ENCODE peak calls at places on chromosomes 16 and 17, in nine cellular contexts. O is mucosa of descending colon, H is tibial artery, Q is fibroblast of pulmonary artery, B is MCF 10A, S is tibial nerve, N is Peyer's patch, V is bronchial epithelial cell, A is ovary. U is an unnamed sample.

GRCh38 chr16:67723151-67723915 is 4.2 kb upstream of the GFOD2 start:
- DNase-seq in H (no peak), S (no peak), O (no peak), A (peak; percentile 25), N (no peak), B (peak; percentile 54), Q (no peak), V (peak; percentile 83), U (no peak)

GRCh38 chr16:51971184-51971583 is 575.8 kb downstream of the TOX3 start:
- DNase-seq in O (no peak), S (no peak), A (no peak), Q (peak; percentile 29), N (no peak), B (peak; percentile 54), H (no peak), V (peak; percentile 48), U (no peak)

GRCh38 chr16:14564881-14565687 is 65.0 kb downstream of the PARN start:
- DNase-seq in Q (peak; percentile 74), V (peak; percentile 90), A (no peak), H (no peak), O (peak; percentile 48), S (no peak), B (peak; percentile 68), N (no peak), U (no peak)

GRCh38 chr16:87891763-87892162 is 22.5 kb upstream of the SLC7A5 start:
- DNase-seq in S (no peak), N (no peak), V (no peak), A (no peak), Q (no peak), O (no peak), H (no peak), B (no peak), U (no peak)

GRCh38 chr17:10313037-10313672 is 59.7 kb downstream of the MYH13 start:
- DNase-seq in B (no peak), Q (no peak), A (no peak), S (no peak), H (no peak), V (no peak), O (no peak), N (no peak), U (no peak)

GRCh38 chr16:50354629-50355456 is 13.9 kb downstream of the BRD7 start:
- DNase-seq in A (no peak), N (no peak), S (no peak), O (no peak), B (no peak), V (peak; percentile 18), H (no peak), Q (peak; percentile 44), U (no peak)

GRCh38 chr16:88772871-88773811 is 11.9 kb downstream of the PIEZO1 start:
- DNase-seq in A (peak; percentile 80), S (no peak), H (peak; percentile 66), O (no peak), Q (peak; percentile 78), N (no peak), B (no peak), V (no peak), U (no peak)

GRCh38 chr16:31085371-31085770 is 3.4 kb downstream of the PRSS53 start:
- DNase-seq in H (no peak), V (no peak), S (no peak), B (no peak), O (no peak), Q (no peak), N (no peak), A (no peak), U (no peak)

GRCh38 chr16:57711993-57712392 is 17.4 kb downstream of the DRC7 start:
- DNase-seq in A (no peak), O (no peak), Q (no peak), N (no peak), V (no peak), H (no peak), B (no peak), S (no peak), U (no peak)

GRCh38 chr16:12119562-12119961 is 143.0 kb downstream of the SNX29 start:
- DNase-seq in S (peak; percentile 43), N (no peak), A (peak; percentile 55), H (no peak), V (peak; percentile 46), O (peak; percentile 35), B (peak; percentile 78), Q (no peak), U (no peak)

GRCh38 chr17:40345161-40346034 is 19.1 kb downstream of the GJD3 start:
- DNase-seq in Q (peak; percentile 70), N (no peak), S (no peak), O (peak; percentile 90), H (peak; percentile 60), V (peak; percentile 52), B (peak; percentile 70), A (peak; percentile 84), U (no peak)

GRCh38 chr17:79919164-79919585 is 79.9 kb upstream of the CBX4 start:
- DNase-seq in Q (no peak), A (peak; percentile 71), V (peak; percentile 26), S (peak; percentile 43), B (peak; percentile 98), O (peak; percentile 95), N (no peak), H (peak; percentile 84), U (no peak)

GRCh38 chr17:77930780-77931768 is 27.4 kb upstream of the TNRC6C start:
- DNase-seq in B (no peak), H (no peak), A (no peak), N (no peak), S (no peak), O (no peak), V (no peak), Q (no peak), U (no peak)

GRCh38 chr17:9361572-9361955 is 214.1 kb downstream of the STX8 start:
- DNase-seq in H (no peak), Q (no peak), V (no peak), A (no peak), B (no peak), S (no peak), N (no peak), O (no peak), U (no peak)

GRCh38 chr16:84115919-84116719 is 623 bp downstream of the MBTPS1 start:
- DNase-seq in A (no peak), V (peak; percentile 38), O (peak; percentile 71), H (no peak), Q (peak; percentile 49), N (peak; percentile 60), S (no peak), B (peak; percentile 52), U (no peak)
- TF ChIP-seq CTCF in A (no peak), V (peak; percentile 44), O (no peak), H (peak; percentile 19), Q (no peak), N (no peak), S (no peak), B (peak; percentile 39), U (no peak)

DNA sequence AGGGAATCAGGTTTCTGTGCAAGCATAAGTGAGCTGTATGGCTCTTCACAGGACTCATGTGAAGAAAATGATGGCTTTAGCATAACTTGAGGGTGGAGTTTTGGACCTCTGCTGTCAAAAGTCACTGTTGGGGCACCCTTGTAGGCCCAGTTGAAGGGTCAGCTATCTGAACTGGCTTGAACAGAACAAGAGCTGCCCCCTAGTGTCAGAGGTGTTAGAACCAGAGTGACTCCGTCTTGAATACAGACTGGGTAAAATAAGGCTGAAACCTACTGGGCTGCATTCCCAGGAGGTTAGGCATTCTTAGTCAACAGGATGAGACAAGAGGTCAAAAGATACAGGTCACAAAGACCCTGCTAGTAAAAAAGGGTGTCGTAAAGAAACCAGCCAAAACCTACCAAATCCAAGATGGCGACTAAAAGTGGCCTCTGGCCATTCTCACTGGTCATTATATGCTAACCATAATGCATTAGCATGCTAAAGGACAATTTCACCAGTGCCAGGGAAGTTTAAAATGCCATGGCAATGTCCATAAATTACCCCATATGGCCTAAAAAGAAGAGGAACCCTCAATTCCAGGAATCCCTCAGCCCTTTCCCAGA is 484.0 kb upstream of the ERCC4 start:
- DNase-seq in S (no peak), V (no peak), N (no peak), O (no peak), Q (no peak), A (no peak), H (no peak), B (no peak), U (no peak)
- TF ChIP-seq CTCF in S (no peak), V (no peak), N (no peak), O (no peak), Q (no peak), A (no peak), H (no peak), B (no peak), U (no peak)

GRCh38 chr16:74447578-74447977 is 26.3 kb upstream of the CLEC18B start:
- DNase-seq in H (no peak), Q (no peak), A (no peak), V (no peak), N (no peak), B (no peak), O (no peak), S (no peak), U (no peak)

GRCh38 chr16:74450967-74451760 is 29.9 kb upstream of the CLEC18B start:
- DNase-seq in O (no peak), N (no peak), V (no peak), A (no peak), H (no peak), B (no peak), Q (no peak), S (no peak), U (no peak)

GRCh38 chr16:74448990-74449389 is 27.7 kb upstream of the CLEC18B start:
- DNase-seq in A (peak; percentile 71), H (peak; percentile 86), N (peak; percentile 17), Q (peak; percentile 97), B (peak; percentile 93), O (peak; percentile 61), S (peak; percentile 78), V (peak; percentile 87), U (peak; percentile 52)

GRCh38 chr16:74450236-74450635 is 29.0 kb upstream of the CLEC18B start:
- DNase-seq in Q (no peak), B (peak; percentile 5), V (no peak), A (no peak), S (no peak), N (no peak), O (no peak), H (no peak), U (no peak)

GRCh38 chr16:74449470-74449869 is 28.2 kb upstream of the CLEC18B start:
- DNase-seq in A (no peak), V (peak; percentile 89), S (peak; percentile 27), B (peak; percentile 84), H (peak; percentile 74), O (peak; percentile 16), N (no peak), Q (no peak), U (no peak)
- TF ChIP-seq CTCF in A (no peak), V (peak; percentile 36), S (no peak), B (no peak), H (no peak), O (no peak), N (no peak), Q (peak; percentile 8), U (no peak)

DNA sequence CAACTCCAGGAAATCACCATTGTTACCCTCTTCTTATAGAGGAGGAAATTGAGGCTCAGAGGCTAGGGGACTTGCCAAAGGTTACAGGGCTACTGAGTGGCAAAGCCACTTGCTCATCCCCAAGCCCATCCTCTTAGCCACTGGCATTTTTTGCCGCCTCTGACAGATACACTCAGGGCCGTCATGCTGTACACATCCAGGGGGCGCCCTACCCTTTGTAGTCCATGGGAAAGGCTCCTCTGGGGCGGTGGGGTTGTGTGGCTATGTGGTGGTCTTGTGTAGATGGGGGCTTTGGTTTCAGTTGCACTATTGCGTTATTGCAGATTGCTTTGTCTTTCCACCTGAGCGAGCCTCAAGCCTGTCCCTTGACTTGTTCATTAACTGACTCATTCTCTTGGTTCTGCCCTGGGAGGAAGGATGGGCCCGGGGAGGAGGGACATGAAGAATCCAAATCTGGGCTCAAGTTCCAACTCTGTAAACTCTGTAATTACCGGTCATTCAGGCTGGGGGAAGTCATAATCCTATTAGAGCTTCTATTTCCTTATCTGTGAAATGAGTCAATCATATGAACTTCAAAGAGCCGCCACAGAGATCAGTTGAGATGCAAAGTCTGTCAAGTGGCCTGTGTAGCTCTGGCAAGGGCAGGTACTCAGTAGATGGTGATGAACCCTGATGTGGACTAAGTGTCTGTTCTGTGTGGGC is 2.8 kb downstream of the NOS2 start:
- DNase-seq in Q (no peak), O (peak; percentile 62), B (no peak), N (no peak), H (no peak), V (no peak), S (no peak), A (no peak), U (no peak)
- TF ChIP-seq CTCF in Q (no peak), O (no peak), B (no peak), N (no peak), H (no peak), V (no peak), S (no peak), A (no peak), U (no peak)

U was measured in CD14-positive monocyte.